ENCODE peak calls at places on chromosomes 16 and 17, in four cellular contexts. One of them, this sample, is unnamed. For H3K9me3, the result is how much of the 10 kb centered on the place peaks cover.

GRCh38 chr16:49023095-49023494 is 258.5 kb downstream of the CBLN1 start:
- DNase-seq in AG04450: no peak
- DNase-seq in cardiac muscle cell: no peak
- DNase-seq in A549: no peak
- DNase-seq in this sample: no peak

GRCh38 chr17:42103221-42103954 is 5.1 kb upstream of the ZNF385C start:
- DNase-seq in cardiac muscle cell: no peak
- DNase-seq in AG04450: no peak
- DNase-seq in A549: no peak
- DNase-seq in this sample: no peak

GRCh38 chr16:14306485-14307058 is 235.5 kb downstream of the MRTFB start:
- DNase-seq in A549: no peak
- DNase-seq in AG04450: no peak
- DNase-seq in cardiac muscle cell: no peak
- DNase-seq in this sample: no peak

GRCh38 chr17:36877774-36878173 is 59.5 kb upstream of the LHX1 start:
- DNase-seq in AG04450: no peak
- DNase-seq in A549: no peak
- DNase-seq in cardiac muscle cell: peak
- DNase-seq in this sample: no peak

GRCh38 chr17:71200597-71200996 is 920.2 kb upstream of the SOX9 start:
- DNase-seq in A549: no peak
- DNase-seq in cardiac muscle cell: no peak
- DNase-seq in AG04450: no peak
- DNase-seq in this sample: no peak

GRCh38 chr17:50177983-50178834 is 12.4 kb downstream of the SGCA start:
- DNase-seq in AG04450: peak
- DNase-seq in cardiac muscle cell: peak
- DNase-seq in A549: peak
- DNase-seq in this sample: peak

GRCh38 chr17:35313875-35314409 is 59.5 kb downstream of the SLFN11 start:
- DNase-seq in cardiac muscle cell: no peak
- DNase-seq in A549: no peak
- DNase-seq in AG04450: no peak
- DNase-seq in this sample: no peak

GRCh38 chr17:81045590-81046095 is 10.7 kb downstream of the BAIAP2 start:
- DNase-seq in AG04450: no peak
- DNase-seq in A549: no peak
- DNase-seq in cardiac muscle cell: no peak
- DNase-seq in this sample: no peak

GRCh38 chr17:17141860-17142552 is 64.1 kb downstream of the PLD6 start:
- DNase-seq in cardiac muscle cell: peak
- DNase-seq in AG04450: no peak
- DNase-seq in A549: peak
- DNase-seq in this sample: no peak

GRCh38 chr17:17493249-17493985 is 2.8 kb downstream of the RASD1 start:
- DNase-seq in cardiac muscle cell: no peak
- DNase-seq in AG04450: no peak
- DNase-seq in A549: no peak
- DNase-seq in this sample: no peak

GRCh38 chr17:17540278-17540906 is 44.2 kb upstream of the RASD1 start:
- DNase-seq in A549: no peak
- DNase-seq in AG04450: no peak
- DNase-seq in cardiac muscle cell: no peak
- DNase-seq in this sample: no peak

GRCh38 chr16:85104147-85104546 is 8.1 kb downstream of the CIBAR2 start:
- DNase-seq in cardiac muscle cell: no peak
- DNase-seq in A549: no peak
- DNase-seq in AG04450: no peak
- DNase-seq in this sample: no peak

GRCh38 chr16:4328580-4329353 is 12.9 kb downstream of the GLIS2 start:
- DNase-seq in A549: no peak
- DNase-seq in AG04450: no peak
- DNase-seq in cardiac muscle cell: no peak
- DNase-seq in this sample: no peak

GRCh38 chr16:2210386-2211365 is at the start of gene BRICD5:
- DNase-seq in AG04450: no peak
- DNase-seq in cardiac muscle cell: no peak
- DNase-seq in A549: no peak
- DNase-seq in this sample: peak

GRCh38 chr16:66742409-66742808 is 9.0 kb downstream of the DYNC1LI2 start:
- DNase-seq in AG04450: no peak
- DNase-seq in cardiac muscle cell: peak
- DNase-seq in A549: no peak
- DNase-seq in this sample: no peak

GRCh38 chr16:73015612-73016487 is 32.1 kb downstream of the ZFHX3 start:
- DNase-seq in A549: peak
- DNase-seq in cardiac muscle cell: no peak
- DNase-seq in AG04450: no peak
- DNase-seq in this sample: no peak

GRCh38 chr17:81869221-81870154 is 1.6 kb downstream of the ARHGDIA start:
- DNase-seq in AG04450: no peak
- DNase-seq in A549: peak
- DNase-seq in cardiac muscle cell: peak
- DNase-seq in this sample: peak

GRCh38 chr17:57281887-57282653 is 25.7 kb downstream of the MSI2 start:
- DNase-seq in cardiac muscle cell: no peak
- DNase-seq in A549: no peak
- DNase-seq in AG04450: no peak
- DNase-seq in this sample: no peak

GRCh38 chr16:28597692-28598261 is 927 bp upstream of the SULT1A2 start:
- DNase-seq in A549: peak
- DNase-seq in cardiac muscle cell: no peak
- DNase-seq in AG04450: no peak
- DNase-seq in this sample: peak

GRCh38 chr16:53369921-53370320 is 64.3 kb upstream of the RBL2 start:
- DNase-seq in A549: peak
- DNase-seq in cardiac muscle cell: peak
- DNase-seq in AG04450: no peak
- DNase-seq in this sample: no peak

GRCh38 chr17:44314869-44315661 is 6.7 kb downstream of the RUNDC3A start:
- DNase-seq in cardiac muscle cell: peak
- DNase-seq in A549: peak
- DNase-seq in AG04450: no peak
- DNase-seq in this sample: peak

GRCh38 chr17:1351967-1352366 is 48.1 kb downstream of the YWHAE start:
- DNase-seq in cardiac muscle cell: no peak
- DNase-seq in AG04450: no peak
- DNase-seq in A549: no peak
- DNase-seq in this sample: no peak

GRCh38 chr16:66891797-66892196 is 11.5 kb downstream of the PDP2 start:
- DNase-seq in AG04450: no peak
- DNase-seq in A549: no peak
- DNase-seq in cardiac muscle cell: no peak
- DNase-seq in this sample: no peak

GRCh38 chr16:13101828-13102227 is 200.4 kb downstream of the SHISA9 start:
- DNase-seq in AG04450: no peak
- DNase-seq in cardiac muscle cell: no peak
- DNase-seq in A549: no peak
- DNase-seq in this sample: no peak

GRCh38 chr16:88535857-88536222 is 34.4 kb upstream of the ZC3H18 start:
- DNase-seq in AG04450: no peak
- DNase-seq in A549: no peak
- DNase-seq in cardiac muscle cell: no peak
- DNase-seq in this sample: no peak

GRCh38 chr16:88537864-88538263 is 32.3 kb upstream of the ZC3H18 start:
- DNase-seq in cardiac muscle cell: no peak
- DNase-seq in AG04450: no peak
- DNase-seq in A549: no peak
- DNase-seq in this sample: no peak

GRCh38 chr16:88538366-88539060 is 31.7 kb upstream of the ZC3H18 start:
- DNase-seq in AG04450: no peak
- DNase-seq in A549: no peak
- DNase-seq in cardiac muscle cell: no peak
- DNase-seq in this sample: no peak

GRCh38 chr16:88536510-88536909 is 33.7 kb upstream of the ZC3H18 start:
- DNase-seq in A549: no peak
- DNase-seq in AG04450: no peak
- DNase-seq in cardiac muscle cell: no peak
- DNase-seq in this sample: no peak

DNA sequence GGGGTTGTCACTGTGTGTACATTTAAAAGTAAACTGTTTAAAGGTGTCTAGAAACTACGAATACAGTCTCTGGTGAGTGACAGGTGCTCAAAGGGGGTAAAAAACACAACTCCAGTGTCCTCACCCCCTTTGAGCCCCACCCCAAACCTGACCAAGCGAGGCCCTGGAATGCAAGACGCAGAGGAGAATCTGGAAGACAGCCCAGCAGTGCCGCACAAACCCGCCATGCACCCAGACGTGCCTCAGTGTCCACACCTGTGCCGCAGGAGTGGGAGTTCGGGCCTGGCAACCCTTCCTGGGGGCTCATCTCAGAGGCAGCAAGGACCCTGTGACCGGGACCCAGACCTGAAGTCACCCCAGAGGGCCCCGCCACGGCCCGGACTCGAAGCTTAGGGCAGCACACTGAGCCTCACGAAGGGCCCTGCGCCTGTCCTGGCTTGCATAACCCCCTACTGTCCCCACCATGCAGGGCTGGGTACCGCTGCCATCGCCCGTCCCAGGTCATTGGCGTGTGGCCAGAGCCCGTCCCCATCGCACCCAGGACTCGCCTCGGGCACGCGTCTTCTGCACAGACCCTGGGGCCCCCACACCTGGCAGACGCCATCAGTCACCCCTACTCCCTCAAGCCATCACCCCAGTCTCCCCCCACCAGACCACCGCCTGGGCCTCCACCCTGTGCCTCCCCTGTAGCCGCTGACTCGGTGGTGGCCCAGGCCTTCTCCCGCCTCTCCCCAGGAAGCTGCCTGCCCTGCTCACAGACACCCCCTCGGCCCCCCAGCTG is 33.0 kb upstream of the ZC3H18 start:
- DNase-seq in cardiac muscle cell: no peak
- DNase-seq in A549: no peak
- DNase-seq in AG04450: no peak
- DNase-seq in this sample: no peak
- TF ChIP-seq CTCF in cardiac muscle cell: no peak
- TF ChIP-seq CTCF in A549: no peak
- TF ChIP-seq CTCF in AG04450: no peak
- TF ChIP-seq CTCF in this sample: no peak

GRCh38 chr16:26263406-26263805 is 571.6 kb downstream of the HS3ST4 start:
- DNase-seq in cardiac muscle cell: no peak
- DNase-seq in A549: no peak
- DNase-seq in AG04450: no peak
- DNase-seq in this sample: no peak

GRCh38 chr16:26261621-26262020 is 569.9 kb downstream of the HS3ST4 start:
- DNase-seq in cardiac muscle cell: no peak
- DNase-seq in AG04450: no peak
- DNase-seq in A549: no peak
- DNase-seq in this sample: no peak
- H3K9me3 ChIP-seq in cardiac muscle cell: under half
- H3K9me3 ChIP-seq in AG04450: under half
- H3K9me3 ChIP-seq in A549: under half
- H3K9me3 ChIP-seq in this sample: under half

GRCh38 chr16:25163683-25164082 is 52.1 kb downstream of the LCMT1 start:
- DNase-seq in A549: no peak
- DNase-seq in cardiac muscle cell: no peak
- DNase-seq in AG04450: no peak
- DNase-seq in this sample: no peak
- TF ChIP-seq CTCF in A549: no peak
- TF ChIP-seq CTCF in cardiac muscle cell: no peak
- TF ChIP-seq CTCF in AG04450: no peak
- TF ChIP-seq CTCF in this sample: no peak

GRCh38 chr17:52947418-52947817 is 788.9 kb upstream of the CA10 start:
- DNase-seq in cardiac muscle cell: no peak
- DNase-seq in A549: no peak
- DNase-seq in AG04450: no peak
- DNase-seq in this sample: no peak
- H3K9me3 ChIP-seq in cardiac muscle cell: under half
- H3K9me3 ChIP-seq in A549: under half
- H3K9me3 ChIP-seq in AG04450: under half
- H3K9me3 ChIP-seq in this sample: under half

GRCh38 chr17:33288954-33289353 is 4.1 kb downstream of the ASIC2 start:
- DNase-seq in AG04450: no peak
- DNase-seq in cardiac muscle cell: no peak
- DNase-seq in A549: no peak
- DNase-seq in this sample: peak
- TF ChIP-seq CTCF in AG04450: no peak
- TF ChIP-seq CTCF in cardiac muscle cell: no peak
- TF ChIP-seq CTCF in A549: no peak
- TF ChIP-seq CTCF in this sample: peak

DNA sequence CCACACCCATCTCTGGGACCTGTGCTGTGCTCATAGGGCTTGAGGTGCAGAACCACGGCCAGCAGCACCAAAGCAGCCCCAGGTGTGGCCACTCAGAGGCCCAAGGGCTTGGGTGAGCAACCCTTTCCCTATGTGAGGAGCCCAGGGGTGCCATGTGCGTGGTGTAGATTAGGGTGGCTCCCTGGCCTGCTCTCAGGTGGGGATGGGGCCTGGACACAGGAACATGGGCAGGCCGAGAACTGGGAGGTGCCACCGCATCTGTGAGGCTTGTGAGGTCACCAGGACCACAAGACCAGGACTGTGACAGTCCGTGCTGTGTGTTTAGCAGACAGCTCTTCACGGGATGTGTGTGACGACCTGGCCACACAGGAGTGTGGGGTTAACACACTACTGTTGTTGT is 103.5 kb upstream of the ZNF750 start:
- DNase-seq in AG04450: no peak
- DNase-seq in A549: no peak
- DNase-seq in cardiac muscle cell: no peak
- DNase-seq in this sample: peak
- H3K9me3 ChIP-seq in AG04450: under half
- H3K9me3 ChIP-seq in A549: half or more
- H3K9me3 ChIP-seq in cardiac muscle cell: under half
- H3K9me3 ChIP-seq in this sample: under half

GRCh38 chr16:23557779-23558330 is 328 bp downstream of the UBFD1 start:
- DNase-seq in A549: no peak
- DNase-seq in AG04450: no peak
- DNase-seq in cardiac muscle cell: peak
- DNase-seq in this sample: no peak

GRCh38 chr16:23562505-23562904 is 5.0 kb downstream of the UBFD1 start:
- DNase-seq in A549: no peak
- DNase-seq in cardiac muscle cell: no peak
- DNase-seq in AG04450: no peak
- DNase-seq in this sample: no peak

GRCh38 chr16:23563186-23563585 is 5.7 kb downstream of the UBFD1 start:
- DNase-seq in AG04450: no peak
- DNase-seq in A549: no peak
- DNase-seq in cardiac muscle cell: no peak
- DNase-seq in this sample: no peak

GRCh38 chr16:23564964-23565363 is 7.4 kb downstream of the UBFD1 start:
- DNase-seq in AG04450: no peak
- DNase-seq in cardiac muscle cell: no peak
- DNase-seq in A549: no peak
- DNase-seq in this sample: no peak

DNA sequence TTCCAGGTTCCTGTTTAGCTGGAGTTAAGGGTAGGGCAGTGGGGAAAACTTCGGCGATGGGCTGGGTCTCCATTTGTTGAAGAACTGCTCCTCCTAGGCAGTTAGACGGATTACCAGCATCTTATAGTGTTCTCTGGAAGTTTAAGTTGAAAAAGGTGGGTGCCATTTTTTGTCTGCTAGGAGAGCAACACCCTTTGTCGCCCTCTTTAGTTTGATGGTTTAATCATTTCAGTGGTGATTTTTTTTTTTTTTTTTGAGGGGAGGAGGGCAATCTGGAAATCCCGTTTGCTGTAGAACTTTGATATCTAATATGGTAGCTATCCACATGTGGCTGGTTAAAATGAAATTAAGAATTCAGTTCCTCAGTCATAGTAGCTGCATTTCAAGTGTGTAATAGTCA is 4.1 kb downstream of the UBFD1 start:
- DNase-seq in cardiac muscle cell: no peak
- DNase-seq in AG04450: no peak
- DNase-seq in A549: no peak
- DNase-seq in this sample: no peak
- TF ChIP-seq CTCF in cardiac muscle cell: no peak
- TF ChIP-seq CTCF in AG04450: no peak
- TF ChIP-seq CTCF in A549: no peak
- TF ChIP-seq CTCF in this sample: no peak

This sample was measured in Caco-2.